ENCODE peak calls at places on chromosomes 3 and 15, in six cellular contexts. A is nucleus accumbens, N is glomerular endothelial cell, T is T-cell, I is neural progenitor cell, V is GM23248. D is an unnamed sample.

GRCh38 chr3:131503328-131503650 is 518 bp upstream of the MRPL3 start:
- DNase-seq in V (peak), I (no peak), N (no peak), T (no peak), A (no peak), D (no peak)

GRCh38 chr3:195441971-195442572 is 748 bp downstream of the ACAP2 start:
- DNase-seq in A (peak), V (peak), T (peak), I (peak), N (no peak), D (peak)

GRCh38 chr3:43893721-43894120 is 203.0 kb downstream of the ABHD5 start:
- DNase-seq in I (no peak), A (no peak), T (no peak), N (no peak), V (peak), D (no peak)

GRCh38 chr3:54353547-54354339 is 231.4 kb downstream of the CACNA2D3 start:
- DNase-seq in T (no peak), A (no peak), V (no peak), I (no peak), N (no peak), D (no peak)

GRCh38 chr3:87052499-87053260 is 61.7 kb upstream of the VGLL3 start:
- DNase-seq in T (no peak), I (peak), V (no peak), A (no peak), N (no peak), D (no peak)

GRCh38 chr3:52090131-52090548 is 33.8 kb upstream of the DUSP7 start:
- DNase-seq in A (no peak), T (no peak), V (peak), I (no peak), N (no peak), D (no peak)

GRCh38 chr3:189300345-189300744 is 128.6 kb downstream of the TPRG1 start:
- DNase-seq in I (peak), A (no peak), V (no peak), T (no peak), N (no peak), D (no peak)

GRCh38 chr3:67602816-67603215 is 51.6 kb downstream of the SUCLG2 start:
- DNase-seq in I (no peak), N (no peak), V (no peak), A (no peak), T (no peak), D (no peak)

GRCh38 chr3:47984089-47984759 is 32.0 kb downstream of the MAP4 start:
- DNase-seq in N (no peak), T (no peak), I (no peak), A (no peak), V (peak), D (no peak)

GRCh38 chr3:120172070-120172469 is 77.8 kb upstream of the GSK3B start:
- DNase-seq in T (no peak), V (peak), N (no peak), A (no peak), I (no peak), D (peak)

GRCh38 chr3:188276366-188276765 is 122.4 kb downstream of the LPP start:
- DNase-seq in A (no peak), N (no peak), V (no peak), T (no peak), I (no peak), D (no peak)

GRCh38 chr3:156150434-156151066 is 30.2 kb downstream of the KCNAB1 start:
- DNase-seq in N (peak), V (peak), A (peak), I (peak), T (peak), D (peak)

GRCh38 chr3:156614642-156615511 is 59.5 kb upstream of the TIPARP start:
- DNase-seq in N (no peak), A (no peak), V (peak), I (no peak), T (no peak), D (no peak)

GRCh38 chr3:109118584-109118983 is 650 bp upstream of the MORC1 start:
- DNase-seq in T (no peak), V (no peak), A (no peak), I (no peak), N (no peak), D (no peak)

GRCh38 chr3:132661120-132661519 is 991 bp downstream of the UBA5 start:
- DNase-seq in N (no peak), I (no peak), A (no peak), V (peak), T (no peak), D (no peak)

GRCh38 chr15:51793521-51793920 is 35.9 kb upstream of the TMOD3 start:
- DNase-seq in A (no peak), T (no peak), N (no peak), V (no peak), I (no peak), D (peak)

GRCh38 chr15:75237316-75237982 is 20.7 kb upstream of the GOLGA6C start:
- DNase-seq in N (no peak), A (no peak), V (no peak), I (peak), T (no peak), D (no peak)

GRCh38 chr3:102512734-102513518 is 78.1 kb downstream of the ZPLD1 start:
- DNase-seq in A (no peak), N (no peak), I (no peak), V (no peak), T (no peak), D (no peak)

GRCh38 chr3:557972-558371 is 361.4 kb downstream of the CHL1 start:
- DNase-seq in N (no peak), V (no peak), T (no peak), I (no peak), A (no peak), D (no peak)

GRCh38 chr3:117875887-117876286 is 1158.8 kb downstream of the IGSF11 start:
- DNase-seq in T (no peak), I (no peak), V (no peak), A (no peak), N (no peak), D (no peak)

GRCh38 chr3:191244242-191244867 is 45.3 kb downstream of the OSTN start:
- DNase-seq in V (peak), A (no peak), T (no peak), I (no peak), N (no peak), D (no peak)

GRCh38 chr15:98413973-98414546 is 234.3 kb upstream of the IGF1R start:
- DNase-seq in A (no peak), T (no peak), N (no peak), V (peak), I (no peak), D (no peak)

GRCh38 chr15:50854594-50855490 is 53.6 kb upstream of the AP4E1 start:
- DNase-seq in I (no peak), N (no peak), A (no peak), T (no peak), V (peak), D (no peak)

GRCh38 chr15:39582286-39582976 is 1.6 kb downstream of the THBS1 start:
- DNase-seq in N (peak), I (no peak), T (no peak), V (peak), A (no peak), D (no peak)

GRCh38 chr3:30760040-30760439 is 134.4 kb downstream of the GADL1 start:
- DNase-seq in I (no peak), T (no peak), N (no peak), A (no peak), V (peak), D (no peak)